ENCODE peak calls at places on chromosomes 16 and 17, in four cellular contexts. C is HCT116, P is osteoblast, N is mesendoderm. W is an unnamed sample. For H3K79me2, the result is how much of the 10 kb centered on the place peaks cover.

GRCh38 chr16:55476625-55477533 is 2.1 kb upstream of the MMP2 start:
- DNase-seq in C (no peak), P (no peak), N (no peak), W (no peak)

GRCh38 chr17:69679839-69680238 is 265.3 kb downstream of the MAP2K6 start:
- DNase-seq in C (no peak), P (no peak), N (no peak), W (no peak)

GRCh38 chr17:44878627-44879221 is 20.5 kb downstream of the EFTUD2 start:
- DNase-seq in C (peak), P (peak), N (peak), W (peak)

GRCh38 chr17:83105512-83105911 is 26.1 kb downstream of the METRNL start:
- DNase-seq in C (no peak), P (no peak), N (no peak), W (no peak)

GRCh38 chr16:24955975-24956731 is 59.0 kb downstream of the ARHGAP17 start:
- DNase-seq in C (no peak), P (no peak), N (no peak), W (peak)

GRCh38 chr16:16021988-16022682 is 72.7 kb downstream of the ABCC1 start:
- DNase-seq in C (peak), P (peak), N (peak), W (peak)

GRCh38 chr17:9360610-9361571 is 214.7 kb downstream of the STX8 start:
- DNase-seq in C (no peak), P (peak), N (peak), W (no peak)

GRCh38 chr16:9340402-9341095 is 249.1 kb downstream of the HAPSTR1 start:
- DNase-seq in C (no peak), P (no peak), N (no peak), W (no peak)

GRCh38 chr16:53369921-53370320 is 64.3 kb upstream of the RBL2 start:
- DNase-seq in C (no peak), P (peak), N (no peak), W (no peak)

GRCh38 chr16:4663756-4664465 is 29.5 kb upstream of the NUDT16L1 start:
- DNase-seq in C (no peak), P (peak), N (no peak), W (no peak)

GRCh38 chr16:1661826-1662225 is 16.3 kb upstream of the JPT2 start:
- DNase-seq in C (no peak), P (peak), N (no peak), W (no peak)

GRCh38 chr17:29569245-29569950 is 897 bp downstream of the TP53I13 start:
- DNase-seq in C (no peak), P (peak), N (peak), W (no peak)

GRCh38 chr16:53372942-53373871 is 61.1 kb upstream of the RBL2 start:
- DNase-seq in C (peak), P (peak), N (no peak), W (no peak)

GRCh38 chr17:48129981-48130380 is 22.4 kb downstream of the SNX11 start:
- DNase-seq in C (no peak), P (no peak), N (peak), W (no peak)

GRCh38 chr16:48432136-48432535 is 46.9 kb upstream of the SIAH1 start:
- DNase-seq in C (no peak), P (no peak), N (no peak), W (peak)

GRCh38 chr17:50052822-50053653 is 2.9 kb upstream of the ITGA3 start:
- DNase-seq in C (no peak), P (peak), N (no peak), W (no peak)

GRCh38 chr17:40916366-40916765 is 21.1 kb downstream of the KRT23 start:
- DNase-seq in C (no peak), P (no peak), N (peak), W (no peak)

GRCh38 chr16:67934306-67935095 is 2.1 kb downstream of the PSMB10 start:
- DNase-seq in C (no peak), P (peak), N (no peak), W (no peak)

GRCh38 chr16:73161977-73162376 is 114.0 kb upstream of the ZFHX3 start:
- DNase-seq in C (no peak), P (no peak), N (no peak), W (no peak)

GRCh38 chr16:6600167-6600566 is 732.5 kb upstream of the RBFOX1 start:
- DNase-seq in C (no peak), P (no peak), N (no peak), W (no peak)

GRCh38 chr17:68228817-68229570 is 18.8 kb upstream of the AMZ2 start:
- DNase-seq in C (no peak), P (no peak), N (no peak), W (no peak)

GRCh38 chr17:65531508-65532431 is 29.7 kb downstream of the AXIN2 start:
- DNase-seq in C (no peak), P (peak), N (peak), W (no peak)

GRCh38 chr17:65294184-65294719 is 157.1 kb downstream of the RGS9 start:
- DNase-seq in C (peak), P (peak), N (peak), W (peak)

GRCh38 chr17:42441717-42442565 is 16.7 kb upstream of the ATP6V0A1 start:
- DNase-seq in C (no peak), P (peak), N (peak), W (no peak)

GRCh38 chr16:48082516-48082915 is 73.3 kb downstream of the ABCC12 start:
- DNase-seq in C (no peak), P (peak), N (no peak), W (no peak)

GRCh38 chr16:46743232-46743719 is 4.9 kb downstream of the MYLK3 start:
- DNase-seq in C (no peak), P (peak), N (peak), W (peak)

GRCh38 chr17:40068129-40068581 is 5.4 kb downstream of the THRA start:
- DNase-seq in C (no peak), P (peak), N (no peak), W (no peak)

GRCh38 chr16:9039208-9039607 is 52.2 kb upstream of the HAPSTR1 start:
- DNase-seq in C (no peak), P (no peak), N (peak), W (peak)

GRCh38 chr17:7916799-7917198 is 710 bp upstream of the RNF227 start:
- DNase-seq in C (no peak), P (peak), N (no peak), W (no peak)

GRCh38 chr17:73820686-73821448 is 176.6 kb upstream of the SDK2 start:
- DNase-seq in C (no peak), P (no peak), N (peak), W (peak)

GRCh38 chr17:42285346-42286050 is 2.8 kb upstream of the STAT5A start:
- DNase-seq in C (no peak), P (no peak), N (no peak), W (no peak)

GRCh38 chr17:12178644-12179330 is 158.1 kb downstream of the MAP2K4 start:
- DNase-seq in C (no peak), P (no peak), N (no peak), W (no peak)

GRCh38 chr17:67999291-67999911 is 3.1 kb upstream of the C17orf58 start:
- DNase-seq in C (no peak), P (no peak), N (peak), W (no peak)

GRCh38 chr16:2195316-2196161 is 866 bp downstream of the CASKIN1 start:
- DNase-seq in C (no peak), P (peak), N (no peak), W (no peak)

GRCh38 chr17:68491381-68491849 is 20.8 kb upstream of the PRKAR1A start:
- DNase-seq in C (no peak), P (no peak), N (no peak), W (peak)

GRCh38 chr16:89395150-89396142 is 94.9 kb downstream of the ANKRD11 start:
- DNase-seq in C (no peak), P (peak), N (no peak), W (no peak)

GRCh38 chr17:44152875-44153274 is 11.1 kb downstream of the HROB start:
- DNase-seq in C (no peak), P (peak), N (no peak), W (no peak)

GRCh38 chr16:22732315-22732840 is 81.6 kb upstream of the HS3ST2 start:
- DNase-seq in C (no peak), P (no peak), N (no peak), W (no peak)

GRCh38 chr17:76690596-76691280 is 20.0 kb downstream of the MXRA7 start:
- DNase-seq in C (no peak), P (no peak), N (no peak), W (no peak)
- H3K79me2 ChIP-seq in C (under half), P (half or more), N (under half), W (under half)

GRCh38 chr16:56935201-56935600 is 3.3 kb downstream of the HERPUD1 start:
- DNase-seq in C (no peak), P (no peak), N (no peak), W (no peak)
- H3K79me2 ChIP-seq in C (half or more), P (half or more), N (under half), W (half or more)

GRCh38 chr17:78409191-78409621 is 30.8 kb downstream of the PGS1 start:
- DNase-seq in C (no peak), P (peak), N (no peak), W (no peak)
- H3K79me2 ChIP-seq in C (half or more), P (half or more), N (half or more), W (under half)

GRCh38 chr17:37493249-37494027 is 3.7 kb downstream of the DUSP14 start:
- DNase-seq in C (peak), P (peak), N (no peak), W (no peak)

GRCh38 chr17:37494401-37494831 is 4.7 kb downstream of the DUSP14 start:
- DNase-seq in C (no peak), P (no peak), N (no peak), W (no peak)

GRCh38 chr17:37490022-37490587 is 414 bp downstream of the DUSP14 start:
- DNase-seq in C (no peak), P (no peak), N (peak), W (peak)

GRCh38 chr17:37490638-37491614 is 1.2 kb downstream of the DUSP14 start:
- DNase-seq in C (peak), P (peak), N (peak), W (peak)

GRCh38 chr17:37492167-37492566 is 2.5 kb downstream of the DUSP14 start:
- DNase-seq in C (no peak), P (no peak), N (no peak), W (no peak)
- H3K79me2 ChIP-seq in C (half or more), P (half or more), N (under half), W (under half)

GRCh38 chr17:964881-965280 is 14.7 kb downstream of the NXN start:
- DNase-seq in C (no peak), P (no peak), N (no peak), W (no peak)

GRCh38 chr17:958712-959451 is 20.7 kb downstream of the NXN start:
- DNase-seq in C (no peak), P (no peak), N (no peak), W (no peak)

GRCh38 chr17:962650-963049 is 16.9 kb downstream of the NXN start:
- DNase-seq in C (no peak), P (no peak), N (no peak), W (no peak)

GRCh38 chr17:965311-965989 is 14.1 kb downstream of the NXN start:
- DNase-seq in C (no peak), P (no peak), N (peak), W (no peak)

GRCh38 chr17:962166-962565 is 17.4 kb downstream of the NXN start:
- DNase-seq in C (no peak), P (no peak), N (no peak), W (no peak)
- H3K79me2 ChIP-seq in C (half or more), P (under half), N (half or more), W (under half)

DNA sequence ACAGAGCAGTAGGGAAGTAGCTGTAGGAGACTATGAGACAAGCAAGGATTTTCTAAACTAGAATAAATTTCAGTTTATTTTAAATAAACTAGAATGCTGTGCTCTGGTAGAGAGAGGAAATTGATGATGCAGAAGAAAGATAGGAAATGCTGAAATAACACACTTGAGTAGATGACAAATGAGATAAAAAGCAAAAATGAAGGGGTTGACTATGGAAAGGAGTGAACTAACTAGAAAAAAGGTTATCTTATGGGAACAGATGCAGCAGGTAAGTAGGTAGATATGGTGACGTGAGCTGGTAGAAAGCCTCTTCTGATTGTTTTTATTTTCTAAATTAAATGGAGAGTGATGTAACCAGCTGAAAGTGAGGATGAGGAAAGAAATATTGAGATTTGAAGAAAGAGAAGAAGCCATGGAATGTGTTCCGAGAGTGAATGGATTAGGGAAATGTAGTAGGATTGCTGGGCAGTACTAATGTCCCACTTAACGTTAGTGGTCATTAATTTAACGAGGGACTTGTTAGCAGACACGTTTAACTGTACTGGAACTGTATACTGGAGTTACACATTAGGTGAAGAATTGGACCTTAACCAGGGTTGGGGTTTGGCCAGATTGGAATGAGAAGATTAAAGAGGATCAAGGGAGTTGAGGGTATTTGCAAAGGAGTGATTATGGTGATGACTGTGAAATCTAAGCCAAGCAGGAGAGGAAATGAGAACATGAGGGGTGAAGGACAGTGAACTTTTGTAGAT is 196.5 kb downstream of the TANC2 start:
- DNase-seq in C (no peak), P (no peak), N (no peak), W (no peak)
- H3K79me2 ChIP-seq in C (under half), P (under half), N (under half), W (under half)

GRCh38 chr17:14311186-14311705 is 10.4 kb downstream of the HS3ST3B1 start:
- DNase-seq in C (no peak), P (no peak), N (no peak), W (no peak)
- H3K79me2 ChIP-seq in C (under half), P (half or more), N (under half), W (under half)

GRCh38 chr17:64124609-64125008 is 5.3 kb downstream of the ERN1 start:
- DNase-seq in C (no peak), P (no peak), N (no peak), W (no peak)

GRCh38 chr17:64128787-64129514 is 993 bp downstream of the ERN1 start:
- DNase-seq in C (no peak), P (peak), N (peak), W (peak)

GRCh38 chr17:64125937-64126336 is 4.0 kb downstream of the ERN1 start:
- DNase-seq in C (no peak), P (peak), N (no peak), W (no peak)

GRCh38 chr17:64129515-64129764 is 504 bp downstream of the ERN1 start:
- DNase-seq in C (no peak), P (no peak), N (peak), W (no peak)

DNA sequence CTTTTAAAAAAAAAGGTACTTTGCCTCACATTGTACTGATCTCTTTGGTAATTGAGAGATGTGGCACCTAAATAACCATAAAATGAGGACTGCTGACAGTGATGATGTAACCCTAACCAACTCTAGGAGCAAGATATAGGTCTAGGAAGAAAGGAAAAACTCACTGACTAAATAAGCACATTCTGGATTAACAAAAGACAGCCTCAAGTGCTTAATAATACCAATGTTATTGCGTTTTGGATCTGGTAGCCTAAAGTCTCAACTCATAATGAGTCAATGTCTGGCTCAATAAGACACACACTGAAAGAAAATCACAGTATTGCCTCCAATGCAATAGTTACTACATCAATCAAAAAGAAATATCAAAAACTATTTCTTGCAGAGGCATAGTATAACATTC is 3.0 kb downstream of the ERN1 start:
- DNase-seq in C (no peak), P (peak), N (no peak), W (no peak)
- H3K79me2 ChIP-seq in C (half or more), P (half or more), N (under half), W (half or more)

DNA sequence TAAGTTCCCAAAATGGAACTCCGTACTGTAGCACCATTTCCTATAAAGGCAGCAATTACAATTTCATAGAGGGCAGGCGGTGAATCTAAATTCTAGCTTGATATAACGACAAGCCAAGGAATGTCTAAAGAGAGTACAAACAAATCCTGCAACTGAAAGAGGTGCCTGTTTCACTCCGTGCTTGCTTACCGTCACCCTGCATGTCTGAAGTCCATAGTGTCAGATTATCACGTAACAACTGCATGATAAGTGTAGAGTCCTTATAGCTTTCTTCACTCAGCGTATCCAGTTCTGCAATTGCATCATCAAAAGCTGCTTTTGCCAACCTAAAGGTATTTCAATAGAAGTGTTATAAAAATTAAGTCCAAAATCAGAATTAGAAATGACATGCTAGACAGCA is 46.0 kb downstream of the YWHAE start:
- DNase-seq in C (no peak), P (no peak), N (no peak), W (no peak)
- H3K79me2 ChIP-seq in C (half or more), P (half or more), N (half or more), W (under half)

W was measured in OCI-LY7.